ENCODE peak calls at places on chromosomes 1 and 21, in five cellular contexts. Y, K, G, R and P are unnamed samples.

GRCh38 chr1:67429011-67429527 is 1.1 kb downstream of the SERBP1 start:
- DNase-seq in K (no peak), R (no peak), G (peak; percentile 22), Y (no peak), P (no peak)

GRCh38 chr1:206967096-206967851 is 3.0 kb downstream of the FCAMR start:
- DNase-seq in R (no peak), Y (no peak), G (no peak), K (no peak), P (no peak)

GRCh38 chr1:8020032-8020431 is 6.1 kb downstream of the ERRFI1 start:
- DNase-seq in G (peak; percentile 71), Y (no peak), K (peak; percentile 52), R (no peak), P (no peak)

GRCh38 chr1:77037990-77038389 is 170.7 kb downstream of the ST6GALNAC5 start:
- DNase-seq in K (no peak), G (no peak), Y (no peak), R (no peak), P (no peak)

GRCh38 chr1:7002728-7003127 is 217.5 kb downstream of the CAMTA1 start:
- DNase-seq in R (no peak), Y (no peak), G (no peak), K (no peak), P (no peak)

GRCh38 chr21:26686278-26686677 is 113.2 kb upstream of the CYYR1 start:
- DNase-seq in Y (no peak), G (no peak), R (no peak), K (no peak), P (no peak)

GRCh38 chr1:230425252-230426061 is 675 bp downstream of the PGBD5 start:
- DNase-seq in K (no peak), G (peak; percentile 34), R (no peak), Y (no peak), P (peak; percentile 62)

GRCh38 chr1:166174108-166174507 is 7.3 kb upstream of the FAM78B start:
- DNase-seq in G (peak; percentile 12), K (no peak), Y (no peak), R (no peak), P (no peak)

GRCh38 chr1:101301446-101301845 is 64.6 kb downstream of the S1PR1 start:
- DNase-seq in K (no peak), Y (no peak), R (no peak), G (no peak), P (no peak)

GRCh38 chr1:226651732-226652105 is 87.4 kb downstream of the ITPKB start:
- DNase-seq in Y (no peak), G (no peak), K (no peak), R (no peak), P (no peak)

GRCh38 chr1:178294654-178295053 is 200.8 kb downstream of the RASAL2 start:
- DNase-seq in Y (no peak), G (no peak), K (no peak), R (no peak), P (no peak)

GRCh38 chr1:178301141-178301540 is 195.6 kb downstream of the CLEC20A start:
- DNase-seq in R (no peak), K (no peak), Y (no peak), G (no peak), P (no peak)

DNA sequence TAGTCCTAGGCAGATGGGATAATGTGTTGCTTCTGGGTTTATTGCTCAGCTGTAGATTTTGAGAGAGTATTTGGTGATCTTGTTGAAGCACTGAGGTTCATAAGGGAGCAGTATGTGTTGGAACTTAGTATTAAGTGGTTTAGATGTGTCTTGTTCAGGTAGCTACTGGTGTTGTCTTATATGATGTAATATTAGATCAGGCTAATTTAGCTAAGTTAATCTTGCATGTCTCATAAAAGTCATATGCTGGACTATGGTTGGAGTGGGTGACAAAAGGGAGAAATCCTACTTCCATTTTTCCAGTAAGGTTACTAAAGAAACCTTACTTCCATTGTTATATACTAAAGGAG is 196.4 kb downstream of the CLEC20A start:
- DNase-seq in Y (no peak), R (no peak), K (no peak), G (no peak), P (no peak)
- H3K27ac ChIP-seq in Y (no peak overlapping the region), R (no peak overlapping the region), K (no peak overlapping the region), G (peak overlapping the region; percentile 15), P (no peak overlapping the region)

DNA sequence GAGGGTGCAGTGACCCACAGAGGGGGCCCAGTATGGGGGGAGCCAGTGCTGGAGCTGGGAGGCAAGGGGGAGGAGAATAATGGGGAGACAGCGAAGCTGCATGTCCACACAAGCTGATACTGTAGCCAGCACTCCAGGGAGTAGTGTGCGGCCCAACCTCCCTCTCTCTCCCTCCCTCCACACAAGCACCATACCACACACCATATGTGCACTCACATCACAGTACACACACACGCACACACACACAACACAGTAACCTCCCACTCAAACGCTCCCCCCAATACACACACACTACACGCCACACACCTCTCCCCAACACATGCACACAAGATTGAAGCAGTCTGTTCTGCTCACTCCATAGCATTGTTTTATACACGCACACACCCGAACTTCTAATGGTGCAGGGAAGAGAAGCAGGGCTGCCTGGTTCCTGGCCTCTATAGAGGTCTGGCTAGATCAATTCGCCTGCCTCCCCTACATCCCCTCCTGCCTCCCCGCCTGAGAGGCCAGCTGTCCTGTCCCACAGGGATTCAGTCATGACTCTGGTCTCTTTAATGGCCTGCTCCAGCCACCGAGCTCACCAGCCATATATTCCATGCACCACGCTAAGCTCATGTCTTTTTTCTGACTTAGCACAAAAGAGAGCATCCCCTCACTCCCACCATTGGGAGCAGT is 3.8 kb downstream of the NCDN start:
- DNase-seq in G (no peak), K (no peak), R (no peak), Y (no peak), P (no peak)
- H3K27ac ChIP-seq in G (no peak overlapping the region), K (no peak overlapping the region), R (no peak overlapping the region), Y (no peak overlapping the region), P (peak overlapping the region; percentile 25)

GRCh38 chr1:11365744-11366387 is 92.9 kb downstream of the UBIAD1 start:
- DNase-seq in K (no peak), G (no peak), Y (no peak), R (no peak), P (no peak)

GRCh38 chr1:11358991-11359390 is 86.0 kb downstream of the UBIAD1 start:
- DNase-seq in R (no peak), K (no peak), G (no peak), Y (no peak), P (no peak)

DNA sequence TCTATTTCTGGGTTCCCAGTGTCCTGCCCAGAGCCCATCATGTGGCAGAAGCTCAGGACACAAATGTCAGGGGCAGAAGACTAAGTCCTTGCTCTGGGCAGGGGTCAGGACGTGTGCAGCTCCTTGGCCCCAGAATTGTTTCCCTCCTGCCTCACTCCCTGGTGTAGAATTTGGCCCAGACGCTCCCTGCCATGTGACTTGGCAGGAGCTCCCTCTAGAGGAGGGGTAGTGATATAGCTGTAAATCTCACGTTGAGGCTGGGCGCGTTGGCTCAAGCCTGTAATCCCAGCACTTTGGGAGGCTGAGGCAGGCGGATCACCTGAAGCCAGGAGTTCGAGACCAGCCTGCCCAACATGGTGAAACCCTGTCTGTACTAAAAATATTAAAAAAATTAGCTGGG is 91.2 kb downstream of the UBIAD1 start:
- DNase-seq in R (no peak), G (no peak), K (no peak), Y (no peak), P (no peak)
- H3K27ac ChIP-seq in R (no peak overlapping the region), G (no peak overlapping the region), K (no peak overlapping the region), Y (no peak overlapping the region), P (no peak overlapping the region)

GRCh38 chr1:53111693-53112092 is 30.7 kb downstream of the SLC1A7 start:
- DNase-seq in R (no peak), K (no peak), Y (no peak), G (no peak), P (no peak)
- H3K27ac ChIP-seq in R (no peak overlapping the region), K (no peak overlapping the region), Y (peak overlapping the region; percentile 49), G (no peak overlapping the region), P (no peak overlapping the region)